ENCODE peak calls at places on chromosomes 7 and 10, in seven cellular contexts. O is foreskin fibroblast, K is breast epithelium, H is retinal pigment epithelial cell, G is GM12865, R is Peyer's patch, A is DND-41. Z is an unnamed sample.

GRCh38 chr7:116429986-116430619 is 69.4 kb upstream of the CAV2 start:
- DNase-seq in O (no peak), K (no peak), H (no peak), G (no peak), R (no peak), A (no peak), Z (no peak)

GRCh38 chr10:4007771-4008170 is 222.8 kb upstream of the KLF6 start:
- DNase-seq in O (no peak), K (no peak), H (no peak), G (no peak), R (no peak), A (no peak), Z (no peak)

GRCh38 chr10:62175256-62175655 is 93.4 kb downstream of the RTKN2 start:
- DNase-seq in O (no peak), K (no peak), H (no peak), G (no peak), R (no peak), A (no peak), Z (no peak)

GRCh38 chr7:11127112-11127785 is 153.6 kb downstream of the PHF14 start:
- DNase-seq in O (no peak), K (no peak), H (no peak), G (no peak), R (no peak), A (no peak), Z (no peak)

GRCh38 chr7:43691611-43692010 is 37.7 kb downstream of the COA1 start:
- DNase-seq in O (no peak), K (no peak), H (no peak), G (no peak), R (no peak), A (no peak), Z (no peak)

GRCh38 chr7:2761131-2761624 is 73.2 kb downstream of the AMZ1 start:
- DNase-seq in O (no peak), K (no peak), H (no peak), G (no peak), R (no peak), A (no peak), Z (no peak)

GRCh38 chr7:44959433-44959951 is 19.3 kb downstream of the MYO1G start:
- DNase-seq in O (no peak), K (no peak), H (no peak), G (peak), R (no peak), A (no peak), Z (no peak)

GRCh38 chr10:76195990-76196389 is 764.6 kb downstream of the LRMDA start:
- DNase-seq in O (peak), K (no peak), H (no peak), G (no peak), R (no peak), A (no peak), Z (no peak)

GRCh38 chr7:39644170-39644569 is 20.8 kb downstream of the RALA start:
- DNase-seq in O (no peak), K (no peak), H (no peak), G (no peak), R (no peak), A (no peak), Z (no peak)

GRCh38 chr10:113047605-113047962 is 97.5 kb downstream of the TCF7L2 start:
- DNase-seq in O (no peak), K (no peak), H (no peak), G (no peak), R (no peak), A (no peak), Z (no peak)

GRCh38 chr10:3806603-3807002 is 21.6 kb upstream of the KLF6 start:
- DNase-seq in O (peak), K (no peak), H (no peak), G (peak), R (no peak), A (no peak), Z (no peak)

GRCh38 chr7:6575246-6576023 is 1.8 kb upstream of the ZDHHC4 start:
- DNase-seq in O (no peak), K (no peak), H (no peak), G (no peak), R (no peak), A (no peak), Z (no peak)

GRCh38 chr7:70634610-70635068 is 497.3 kb upstream of the GALNT17 start:
- DNase-seq in O (peak), K (no peak), H (no peak), G (no peak), R (no peak), A (no peak), Z (peak)

GRCh38 chr10:78971094-78971682 is 97.6 kb upstream of the ZMIZ1 start:
- DNase-seq in O (no peak), K (no peak), H (no peak), G (no peak), R (no peak), A (no peak), Z (no peak)

GRCh38 chr10:130218181-130218641 is 82.0 kb downstream of the GLRX3 start:
- DNase-seq in O (no peak), K (peak), H (no peak), G (no peak), R (no peak), A (no peak), Z (no peak)

GRCh38 chr7:4058158-4058557 is 623.9 kb upstream of the FOXK1 start:
- DNase-seq in O (no peak), K (no peak), H (no peak), G (no peak), R (no peak), A (no peak), Z (no peak)

GRCh38 chr10:132114953-132115520 is 49.3 kb downstream of the JAKMIP3 start:
- DNase-seq in O (no peak), K (peak), H (no peak), G (no peak), R (no peak), A (no peak), Z (no peak)

GRCh38 chr7:151650161-151650560 is 130.5 kb upstream of the RHEB start:
- DNase-seq in O (no peak), K (no peak), H (no peak), G (no peak), R (no peak), A (no peak), Z (no peak)

GRCh38 chr10:91798736-91799579 is 732 bp downstream of the TNKS2 start:
- DNase-seq in O (no peak), K (no peak), H (no peak), G (peak), R (peak), A (peak), Z (peak)

GRCh38 chr10:132577350-132578005 is 39.9 kb downstream of the INPP5A start:
- DNase-seq in O (no peak), K (no peak), H (no peak), G (no peak), R (no peak), A (no peak), Z (no peak)

GRCh38 chr10:132397671-132398565 is 918 bp downstream of the PWWP2B start:
- DNase-seq in O (peak), K (no peak), H (no peak), G (peak), R (peak), A (peak), Z (no peak)

GRCh38 chr10:79073784-79074432 is 5.1 kb downstream of the ZMIZ1 start:
- DNase-seq in O (no peak), K (no peak), H (no peak), G (no peak), R (peak), A (no peak), Z (no peak)

GRCh38 chr10:109978481-109978880 is 29.3 kb upstream of the ADD3 start:
- DNase-seq in O (peak), K (no peak), H (no peak), G (peak), R (peak), A (peak), Z (no peak)

GRCh38 chr10:64396105-64396504 is 874.9 kb downstream of the REEP3 start:
- DNase-seq in O (no peak), K (no peak), H (no peak), G (no peak), R (no peak), A (no peak), Z (no peak)

GRCh38 chr7:106119719-106120118 is 7.6 kb upstream of the SYPL1 start:
- DNase-seq in O (no peak), K (no peak), H (no peak), G (no peak), R (no peak), A (no peak), Z (no peak)

GRCh38 chr10:58513189-58514101 is 773 bp downstream of the BICC1 start:
- DNase-seq in O (peak), K (no peak), H (no peak), G (no peak), R (peak), A (no peak), Z (peak)

GRCh38 chr10:2980116-2980515 is 87.2 kb upstream of the PFKP start:
- DNase-seq in O (no peak), K (no peak), H (no peak), G (no peak), R (no peak), A (no peak), Z (no peak)

GRCh38 chr7:76165973-76166403 is 35.7 kb upstream of the SRRM3 start:
- DNase-seq in O (no peak), K (no peak), H (no peak), G (no peak), R (no peak), A (no peak), Z (no peak)

GRCh38 chr7:2812831-2813230 is 31.3 kb downstream of the GNA12 start:
- DNase-seq in O (no peak), K (no peak), H (no peak), G (no peak), R (no peak), A (no peak), Z (no peak)

GRCh38 chr10:70115948-70116682 is 16.5 kb downstream of the AIFM2 start:
- DNase-seq in O (no peak), K (no peak), H (no peak), G (peak), R (peak), A (peak), Z (no peak)

GRCh38 chr7:93622036-93622714 is 47.7 kb upstream of the CALCR start:
- DNase-seq in O (peak), K (no peak), H (no peak), G (peak), R (no peak), A (no peak), Z (peak)

GRCh38 chr7:15131661-15132060 is 229.1 kb upstream of the DGKB start:
- DNase-seq in O (no peak), K (no peak), H (no peak), G (no peak), R (no peak), A (no peak), Z (no peak)

GRCh38 chr7:28984219-28984618 is 26.1 kb upstream of the TRIL start:
- DNase-seq in O (no peak), K (no peak), H (no peak), G (no peak), R (no peak), A (no peak), Z (no peak)

DNA sequence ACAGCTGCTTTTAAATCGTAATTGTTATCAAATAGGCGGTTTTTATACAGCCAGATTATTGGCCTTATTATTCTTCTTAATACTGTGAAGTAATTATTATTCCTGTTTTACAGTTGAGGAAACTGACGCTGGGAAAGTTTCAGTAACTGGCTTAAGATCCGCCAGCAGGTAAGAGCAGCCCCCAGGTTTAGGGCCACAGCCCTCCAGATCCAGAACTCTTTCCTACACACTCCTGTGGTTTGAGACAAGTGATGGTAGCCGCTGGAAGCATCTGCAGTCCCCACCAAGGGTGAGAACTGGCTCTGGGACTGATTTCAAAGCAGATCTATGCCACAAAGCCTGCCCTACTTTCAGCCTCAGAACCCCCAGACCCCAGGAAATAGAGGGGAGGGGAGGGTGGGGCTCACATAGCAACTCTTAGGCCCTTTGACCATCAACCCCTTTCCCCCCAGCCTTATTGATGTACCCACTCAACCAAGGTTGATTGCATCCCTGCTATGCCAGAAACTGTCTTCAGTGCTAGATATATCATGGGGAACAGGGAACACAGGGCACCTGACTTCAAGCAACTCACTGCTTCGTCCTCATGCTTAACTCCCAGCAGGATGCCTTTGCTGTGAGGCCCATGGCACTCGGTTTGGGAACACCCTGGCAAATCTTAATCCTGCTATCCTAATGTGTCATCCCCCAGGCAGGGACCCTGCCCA is 2.9 kb upstream of the UNC5B start:
- DNase-seq in O (no peak), K (no peak), H (no peak), G (no peak), R (no peak), A (no peak), Z (no peak)
- TF ChIP-seq CTCF in O (no peak), K (peak), H (no peak), G (no peak), R (no peak), A (no peak), Z (no peak)

DNA sequence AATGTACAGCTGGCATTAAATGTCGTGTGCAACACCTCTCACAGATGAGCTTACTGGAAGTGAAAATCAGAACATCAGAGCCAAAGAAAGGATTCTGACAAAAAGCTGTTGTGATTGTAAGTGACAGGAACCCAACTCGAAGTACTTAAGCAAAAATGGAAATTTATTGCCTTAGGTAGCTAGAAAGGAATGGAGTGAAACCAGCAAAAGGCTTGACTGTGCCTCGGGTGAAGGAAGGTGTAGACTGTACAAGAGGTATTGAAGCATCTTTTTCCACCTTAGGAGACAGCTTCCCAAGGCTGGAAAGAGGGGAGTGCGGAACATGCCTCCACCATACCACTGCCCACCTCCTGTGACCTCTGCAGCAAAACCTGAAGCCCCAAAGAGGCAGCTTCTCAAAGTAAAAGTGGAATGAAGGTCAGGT is 27.3 kb upstream of the ITGB1 start:
- DNase-seq in O (no peak), K (no peak), H (no peak), G (no peak), R (no peak), A (no peak), Z (no peak)
- H3K4me3 ChIP-seq in O (no peak), K (no peak), H (no peak), G (no peak), R (no peak), A (no peak), Z (no peak)

DNA sequence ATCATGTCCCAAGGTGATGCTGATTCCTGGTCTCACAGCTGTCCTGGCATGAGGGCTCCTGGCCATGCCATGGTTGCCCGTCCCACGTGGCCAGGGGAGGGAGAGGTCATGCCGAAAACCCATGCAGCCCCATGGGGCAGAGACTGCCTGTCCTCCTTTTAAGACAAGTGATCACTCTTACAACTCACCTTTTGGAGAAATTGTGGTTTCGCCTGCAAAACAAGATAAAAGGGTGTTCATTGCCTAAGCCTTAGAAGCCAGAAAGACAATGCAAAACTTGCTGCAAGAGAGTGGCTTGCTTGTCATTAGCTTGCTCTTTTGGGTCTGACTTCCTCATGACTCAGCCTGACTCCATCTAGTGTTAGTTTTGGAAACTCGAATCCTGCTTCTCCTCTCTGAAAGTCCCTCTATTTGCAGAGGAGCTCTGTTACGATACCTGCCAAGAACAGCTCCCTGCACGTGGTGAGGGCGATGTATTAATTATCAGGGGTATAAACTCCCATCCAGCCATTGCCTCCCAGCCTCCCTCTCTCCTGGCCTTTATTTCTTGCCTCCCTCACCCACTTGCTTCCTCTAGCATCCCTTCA is 26.7 kb downstream of the TMEM273 start:
- DNase-seq in O (peak), K (no peak), H (no peak), G (no peak), R (no peak), A (no peak), Z (no peak)
- TF ChIP-seq CTCF in O (peak), K (no peak), H (peak), G (peak), R (peak), A (peak), Z (peak)

DNA sequence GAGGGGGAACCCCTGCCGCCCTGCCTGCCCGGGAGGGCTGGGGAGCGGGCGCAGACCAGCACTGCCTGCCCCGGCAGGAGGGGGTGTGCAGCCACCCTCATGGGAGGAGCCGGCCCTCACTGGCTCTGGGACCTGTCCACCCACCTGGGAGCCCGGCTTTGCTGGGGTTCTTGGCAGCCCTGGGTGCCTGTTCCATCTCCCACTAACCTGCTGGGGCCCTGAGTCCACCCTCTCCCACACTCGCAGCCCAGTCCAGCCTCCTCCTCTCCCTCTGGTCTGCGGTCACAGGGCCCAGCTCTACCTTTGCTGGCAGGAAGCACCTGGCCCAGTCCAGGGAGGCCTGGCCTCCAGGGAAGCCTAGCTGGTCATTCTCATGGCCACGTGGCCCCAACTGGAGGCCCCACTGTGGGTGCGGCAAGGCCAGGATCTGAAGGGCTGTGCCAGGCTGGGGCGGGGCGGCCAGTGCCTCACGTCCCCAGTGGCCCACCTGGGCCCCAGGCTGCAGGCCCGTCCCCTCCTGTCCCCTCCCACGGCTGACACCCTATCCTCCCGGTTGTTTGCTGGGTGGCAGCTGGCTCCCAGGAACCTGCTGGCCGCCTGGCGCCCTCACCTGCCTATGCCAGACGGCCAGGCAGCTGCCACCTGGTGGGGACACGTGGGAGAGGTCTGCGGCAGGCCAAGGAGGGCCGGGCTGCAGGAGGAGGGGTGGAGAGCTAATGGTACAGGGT is at the start of gene TMEM184A:
- DNase-seq in O (no peak), K (peak), H (no peak), G (peak), R (peak), A (peak), Z (no peak)
- H3K4me3 ChIP-seq in O (no peak), K (no peak), H (no peak), G (no peak), R (no peak), A (no peak), Z (no peak)

DNA sequence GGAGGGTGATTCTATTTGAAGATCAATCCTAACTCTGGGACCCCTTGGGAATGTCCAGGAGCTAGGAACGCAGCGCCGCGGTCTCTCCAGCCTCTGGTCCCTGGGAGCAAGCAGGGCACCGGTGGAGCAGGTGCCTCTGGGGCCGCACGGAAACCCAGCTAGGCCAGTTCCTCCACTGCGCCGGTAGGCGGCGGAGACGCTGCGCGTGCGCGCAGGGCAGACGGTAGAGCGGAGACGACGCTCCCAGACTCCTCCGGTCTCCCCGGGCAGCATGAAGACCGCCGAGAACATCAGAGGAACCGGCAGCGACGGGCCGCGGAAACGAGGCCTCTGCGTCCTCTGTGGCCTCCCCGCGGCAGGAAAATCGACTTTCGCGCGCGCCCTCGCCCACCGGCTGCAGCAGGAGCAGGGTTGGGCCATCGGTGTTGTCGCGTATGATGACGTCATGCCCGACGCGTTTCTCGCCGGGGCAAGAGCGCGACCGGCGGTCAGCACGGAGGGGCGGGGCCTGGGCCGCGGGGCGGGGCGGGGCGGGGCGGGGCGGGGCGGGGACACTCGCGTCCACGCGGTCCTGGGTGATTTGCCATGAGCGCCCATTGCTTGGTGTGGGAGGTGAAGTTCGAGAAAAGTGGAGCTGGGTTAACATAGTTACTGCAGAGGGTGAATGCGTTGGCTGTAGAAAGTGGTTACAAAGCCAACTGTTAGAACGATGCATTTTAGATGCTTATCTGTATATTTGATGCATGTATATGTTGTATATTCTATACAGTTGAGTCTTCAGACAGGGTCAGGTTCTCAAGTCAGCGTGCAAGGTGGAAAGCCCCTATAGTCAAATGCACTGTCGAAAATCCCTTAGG is at the start of gene PSTK:
- DNase-seq in O (peak), K (peak), H (peak), G (peak), R (peak), A (peak), Z (peak)
- TF ChIP-seq CTCF in O (peak), K (peak), H (peak), G (peak), R (peak), A (peak), Z (peak)

DNA sequence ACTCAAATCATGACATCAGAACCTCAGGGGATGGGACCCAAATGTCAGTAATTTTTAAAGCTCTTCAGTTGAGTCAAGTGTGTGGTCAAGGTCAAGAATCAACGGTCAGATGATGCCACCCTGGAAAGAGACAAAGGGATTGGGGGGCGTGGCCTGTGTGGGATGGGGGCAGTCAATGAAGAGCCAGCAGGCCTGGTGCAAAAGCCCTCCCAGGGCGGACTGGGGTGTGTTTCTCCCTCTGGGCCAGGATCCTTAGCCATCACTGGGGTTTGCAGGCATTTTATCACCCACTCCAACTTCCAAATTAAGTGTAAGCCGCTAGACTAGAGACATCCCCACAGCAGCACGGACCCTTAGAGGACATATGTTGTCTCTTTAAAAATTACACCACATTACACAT is 204.7 kb downstream of the USP6NL start:
- DNase-seq in O (no peak), K (no peak), H (no peak), G (no peak), R (no peak), A (no peak), Z (no peak)
- H3K4me3 ChIP-seq in O (no peak), K (no peak), H (no peak), G (no peak), R (no peak), A (no peak), Z (no peak)

Z was measured in HFF-Myc.